ENCODE peak calls at places on chromosomes 2 and 18, in six cellular contexts. Q is BJ, Y is adrenal gland, P is HCT116, W is AG04450, O is dorsolateral prefrontal cortex. N is an unnamed sample.
A peak's percentile ranks its signal among the peaks of the same experiment; 100 is the strongest.

GRCh38 chr2:121386707-121387106 is 101.7 kb upstream of the TFCP2L1 start:
- DNase-seq in Y (no peak), Q (no peak), O (no peak), W (no peak), P (no peak), N (no peak)

GRCh38 chr2:129880971-129881370 is 98.5 kb upstream of the RAB6C start:
- DNase-seq in O (no peak), W (no peak), P (no peak), Y (no peak), Q (no peak), N (no peak)

GRCh38 chr2:96839288-96839874 is 4.4 kb downstream of the ANKRD23 start:
- DNase-seq in O (no peak), Y (no peak), W (no peak), Q (no peak), P (no peak), N (no peak)

GRCh38 chr2:240129311-240129710 is 6.8 kb downstream of the COPS9 start:
- DNase-seq in Q (no peak), O (no peak), W (no peak), P (no peak), Y (no peak), N (no peak)

GRCh38 chr2:97699765-97700444 is 13.5 kb upstream of the ZAP70 start:
- DNase-seq in W (peak; percentile 23), P (peak; percentile 37), Q (no peak), O (no peak), Y (peak; percentile 58), N (peak; percentile 73)

GRCh38 chr2:106841886-106842645 is 43.9 kb downstream of the ST6GAL2 start:
- DNase-seq in Y (no peak), O (no peak), W (no peak), P (no peak), Q (no peak), N (no peak)

GRCh38 chr2:74952575-74952974 is 5.9 kb upstream of the POLE4 start:
- DNase-seq in Y (no peak), Q (no peak), W (no peak), O (no peak), P (no peak), N (no peak)

GRCh38 chr18:23627325-23627724 is 35.4 kb downstream of the ANKRD29 start:
- DNase-seq in O (no peak), Y (no peak), W (no peak), Q (peak; percentile 65), P (peak; percentile 64), N (peak; percentile 44)

GRCh38 chr18:68152770-68153169 is 562.1 kb downstream of the TMX3 start:
- DNase-seq in Y (no peak), P (no peak), O (no peak), Q (no peak), W (no peak), N (peak; percentile 37)

GRCh38 chr2:179917272-179917671 is 55.9 kb upstream of the ZNF385B start:
- DNase-seq in W (peak; percentile 24), O (no peak), P (no peak), Y (no peak), Q (peak; percentile 18), N (no peak)

GRCh38 chr18:68662779-68663178 is 52.1 kb downstream of the TMX3 start:
- DNase-seq in Q (no peak), Y (no peak), P (no peak), W (no peak), O (no peak), N (no peak)

GRCh38 chr2:7430421-7430868 is 513.2 kb downstream of the RNF144A start:
- DNase-seq in Y (no peak), Q (no peak), P (no peak), W (no peak), O (no peak), N (no peak)

GRCh38 chr2:215699698-215700407 is 264.0 kb upstream of the FN1 start:
- DNase-seq in Q (no peak), P (no peak), W (no peak), O (no peak), Y (no peak), N (no peak)

GRCh38 chr18:73683618-73684238 is 463.9 kb downstream of the FBXO15 start:
- DNase-seq in Q (no peak), O (no peak), W (no peak), P (no peak), Y (no peak), N (peak; percentile 50)

GRCh38 chr2:11014026-11014425 is 102.3 kb downstream of the KCNF1 start:
- DNase-seq in W (no peak), O (no peak), Q (no peak), P (no peak), Y (no peak), N (no peak)

GRCh38 chr2:217477583-217477982 is 525.2 kb downstream of the TNS1 start:
- DNase-seq in Q (no peak), W (no peak), Y (no peak), O (no peak), P (no peak), N (no peak)
- TF ChIP-seq CTCF in Q (no peak), W (no peak), Y (no peak), O (no peak), P (no peak), N (no peak)

DNA sequence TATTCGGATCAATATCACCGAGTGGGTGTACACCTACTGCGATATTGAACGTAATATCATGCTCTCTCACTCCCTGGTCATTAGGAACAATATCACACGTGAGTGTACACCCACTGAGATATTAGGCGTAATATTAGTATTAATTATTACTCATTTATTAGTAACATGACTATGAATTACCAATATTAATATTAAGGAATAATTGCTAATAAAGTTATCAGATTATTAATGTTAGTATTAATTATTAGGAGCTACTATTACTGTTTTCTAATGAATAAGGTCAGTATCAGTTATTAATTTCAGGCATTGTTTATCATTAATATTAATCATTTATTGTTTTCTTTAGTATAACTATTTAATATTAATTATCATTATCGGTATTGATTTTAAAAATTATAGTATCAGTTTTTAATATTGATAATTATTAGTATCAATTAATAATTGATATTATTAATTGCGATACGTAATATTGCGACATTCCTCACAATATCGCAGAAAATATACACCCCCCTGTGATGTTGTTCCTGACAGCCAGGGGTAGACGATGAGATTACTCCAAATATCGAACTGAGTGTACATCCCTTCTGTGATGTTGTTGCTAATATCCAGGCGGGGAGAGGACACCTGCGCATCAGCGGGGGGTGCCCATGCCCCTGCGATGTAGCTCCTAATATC is 84.2 kb downstream of the DAPL1 start:
- DNase-seq in O (no peak), Y (no peak), P (no peak), W (no peak), Q (no peak), N (no peak)
- TF ChIP-seq CTCF in O (no peak), Y (no peak), P (no peak), W (no peak), Q (no peak), N (no peak)

GRCh38 chr2:220353897-220354296 is 726.5 kb downstream of the SLC4A3 start:
- DNase-seq in P (no peak), O (no peak), W (no peak), Q (no peak), Y (no peak), N (no peak)
- TF ChIP-seq CTCF in P (no peak), O (no peak), W (no peak), Q (no peak), Y (no peak), N (no peak)

GRCh38 chr2:166627893-166628292 is 133.8 kb upstream of the SCN7A start:
- DNase-seq in O (no peak), W (no peak), Q (no peak), Y (no peak), P (no peak), N (no peak)
- TF ChIP-seq CTCF in O (no peak), W (no peak), Q (no peak), Y (no peak), P (no peak), N (no peak)

GRCh38 chr2:237791977-237792727 is 6.4 kb upstream of the RBM44 start:
- DNase-seq in P (no peak), Q (no peak), O (no peak), W (no peak), Y (no peak), N (peak; percentile 13)
- TF ChIP-seq CTCF in P (peak; percentile 39), Q (no peak), O (no peak), W (peak; percentile 36), Y (no peak), N (no peak)

GRCh38 chr2:42185200-42185921 is 16.2 kb downstream of the EML4 start:
- DNase-seq in Q (no peak), O (no peak), Y (no peak), P (no peak), W (no peak), N (no peak)

GRCh38 chr2:42183775-42184174 is 14.6 kb downstream of the EML4 start:
- DNase-seq in Q (no peak), W (no peak), O (no peak), P (no peak), Y (no peak), N (no peak)

GRCh38 chr2:42186378-42186777 is 17.2 kb downstream of the EML4 start:
- DNase-seq in P (no peak), W (no peak), O (no peak), Q (no peak), Y (no peak), N (no peak)

GRCh38 chr2:42182654-42183308 is 13.6 kb downstream of the EML4 start:
- DNase-seq in Y (no peak), O (no peak), P (no peak), Q (no peak), W (no peak), N (no peak)

DNA sequence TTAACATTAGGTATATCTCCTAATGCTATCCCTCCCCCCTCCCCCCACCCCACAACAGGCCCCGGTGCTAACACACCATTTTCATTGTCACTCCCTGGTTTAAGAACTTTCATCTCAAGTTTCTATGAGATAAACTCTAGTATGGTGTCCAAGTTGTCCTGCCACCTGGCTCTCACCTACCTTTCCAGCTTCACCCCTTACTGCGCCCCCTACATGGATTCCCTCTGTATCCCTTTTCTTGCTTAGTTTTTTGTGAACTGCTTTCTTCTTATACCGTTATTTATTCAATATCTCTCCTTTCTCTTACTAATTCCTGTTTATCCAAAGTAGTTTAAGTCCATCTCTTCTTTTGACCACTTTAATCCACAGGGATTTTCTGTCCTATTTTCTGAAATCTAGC is 15.2 kb downstream of the EML4 start:
- DNase-seq in Y (no peak), O (no peak), P (no peak), Q (no peak), W (no peak), N (no peak)
- TF ChIP-seq CTCF in Y (no peak), O (no peak), P (peak; percentile 18), Q (no peak), W (no peak), N (no peak)

GRCh38 chr18:32684940-32685339 is 87.9 kb downstream of the KLHL14 start:
- DNase-seq in Q (no peak), P (no peak), O (no peak), W (no peak), Y (no peak), N (no peak)

GRCh38 chr18:32677578-32677977 is 95.2 kb downstream of the KLHL14 start:
- DNase-seq in O (no peak), Y (no peak), P (no peak), W (no peak), Q (no peak), N (no peak)

GRCh38 chr18:32688821-32689220 is 84.0 kb downstream of the KLHL14 start:
- DNase-seq in O (no peak), Y (no peak), Q (no peak), W (no peak), P (no peak), N (no peak)

GRCh38 chr18:32683044-32683443 is 89.8 kb downstream of the KLHL14 start:
- DNase-seq in W (no peak), Y (no peak), P (no peak), O (no peak), Q (no peak), N (no peak)
- TF ChIP-seq CTCF in W (no peak), Y (no peak), P (no peak), O (no peak), Q (no peak), N (no peak)

GRCh38 chr2:155223781-155224406 is 525.4 kb downstream of the KCNJ3 start:
- DNase-seq in Q (no peak), P (peak; percentile 26), W (no peak), Y (no peak), O (no peak), N (peak; percentile 6)
- TF ChIP-seq CTCF in Q (peak; percentile 44), P (peak; percentile 62), W (no peak), Y (no peak), O (peak; percentile 56), N (peak; percentile 51)

N was measured in Calu3.